ENCODE peak calls at places on chromosomes 3 and 15, in nine cellular contexts. D, S, P, O, U, I, C, Q and A are unnamed samples.

GRCh38 chr3:184771748-184772147 is 40.2 kb upstream of the VPS8 start:
- DNase-seq in D (no peak), S (no peak), P (no peak), O (no peak), U (no peak), I (no peak), C (no peak), Q (peak), A (no peak)

GRCh38 chr15:64279131-64279530 is 76.8 kb downstream of the CSNK1G1 start:
- DNase-seq in D (no peak), S (no peak), P (no peak), O (no peak), U (no peak), I (no peak), C (no peak), Q (no peak), A (no peak)

GRCh38 chr15:96887730-96888129 is 557.2 kb downstream of the NR2F2 start:
- DNase-seq in D (no peak), S (no peak), P (no peak), O (peak), U (no peak), I (no peak), C (no peak), Q (no peak), A (no peak)

GRCh38 chr3:115646027-115646690 is 22.8 kb downstream of the GAP43 start:
- DNase-seq in D (no peak), S (no peak), P (no peak), O (no peak), U (no peak), I (no peak), C (no peak), Q (no peak), A (no peak)

GRCh38 chr3:187211532-187212274 is 14.4 kb downstream of the RTP1 start:
- DNase-seq in D (no peak), S (no peak), P (peak), O (peak), U (no peak), I (no peak), C (no peak), Q (no peak), A (no peak)

GRCh38 chr3:119497824-119498187 is 541 bp upstream of the TIMMDC1 start:
- DNase-seq in D (no peak), S (peak), P (peak), O (peak), U (peak), I (no peak), C (peak), Q (no peak), A (no peak)

GRCh38 chr3:186255703-186256331 is 106.2 kb downstream of the DGKG start:
- DNase-seq in D (no peak), S (peak), P (no peak), O (no peak), U (no peak), I (peak), C (peak), Q (no peak), A (no peak)

GRCh38 chr15:68311464-68311835 is 33.9 kb downstream of the FEM1B start:
- DNase-seq in D (no peak), S (no peak), P (no peak), O (no peak), U (no peak), I (no peak), C (no peak), Q (no peak), A (no peak)

GRCh38 chr15:58627046-58627445 is 122.5 kb downstream of the ADAM10 start:
- DNase-seq in D (no peak), S (no peak), P (no peak), O (no peak), U (no peak), I (no peak), C (no peak), Q (no peak), A (no peak)

GRCh38 chr15:70491183-70491621 is 272.2 kb downstream of the UACA start:
- DNase-seq in D (no peak), S (no peak), P (peak), O (no peak), U (no peak), I (peak), C (no peak), Q (no peak), A (no peak)

GRCh38 chr3:167030059-167030458 is 350.0 kb downstream of the ZBBX start:
- DNase-seq in D (no peak), S (no peak), P (no peak), O (no peak), U (no peak), I (no peak), C (no peak), Q (no peak), A (peak)

GRCh38 chr3:174477491-174477890 is 381.6 kb upstream of the NAALADL2 start:
- DNase-seq in D (no peak), S (no peak), P (no peak), O (no peak), U (no peak), I (no peak), C (no peak), Q (no peak), A (no peak)
- TF ChIP-seq EZH2phosphoT487 in D (no peak), S (no peak), P (no peak), O (no peak), U (no peak), I (no peak), C (no peak), Q (no peak), A (no peak)

GRCh38 chr3:50156991-50157493 is 1.9 kb downstream of the SEMA3F start:
- DNase-seq in D (no peak), S (peak), P (peak), O (no peak), U (peak), I (no peak), C (peak), Q (no peak), A (no peak)
- H3K4me3 ChIP-seq in D (no peak), S (peak), P (peak), O (peak), U (peak), I (no peak), C (peak), Q (peak), A (no peak)

GRCh38 chr3:135314227-135314626 is 519.2 kb downstream of the EPHB1 start:
- DNase-seq in D (no peak), S (no peak), P (no peak), O (no peak), U (no peak), I (no peak), C (no peak), Q (no peak), A (no peak)

GRCh38 chr3:135310317-135310716 is 515.3 kb downstream of the EPHB1 start:
- DNase-seq in D (no peak), S (peak), P (no peak), O (peak), U (peak), I (no peak), C (no peak), Q (no peak), A (no peak)

DNA sequence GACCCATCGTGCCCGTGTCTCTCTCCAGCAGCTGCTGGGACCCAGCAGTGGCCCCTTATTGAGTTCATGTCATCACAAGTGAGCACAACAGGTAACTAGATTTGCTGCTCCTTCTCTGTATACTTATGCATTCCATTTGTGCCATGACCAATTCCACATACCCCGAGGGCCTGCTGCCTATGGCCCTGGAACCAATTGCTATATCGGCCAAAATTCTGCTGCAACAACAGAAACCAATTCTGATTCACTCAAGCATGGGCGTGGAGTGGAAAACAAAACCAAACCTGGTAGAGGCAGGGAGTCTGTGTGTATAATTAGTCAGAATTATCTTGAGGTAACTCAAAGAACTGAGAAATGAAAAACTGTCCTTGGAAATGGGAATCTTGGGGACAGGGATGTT is 516.6 kb downstream of the EPHB1 start:
- DNase-seq in D (no peak), S (no peak), P (no peak), O (peak), U (no peak), I (no peak), C (no peak), Q (no peak), A (no peak)
- TF ChIP-seq EZH2phosphoT487 in D (no peak), S (no peak), P (no peak), O (no peak), U (no peak), I (no peak), C (no peak), Q (no peak), A (no peak)

GRCh38 chr15:67033012-67033411 is 32.4 kb upstream of the SMAD3 start:
- DNase-seq in D (no peak), S (peak), P (no peak), O (no peak), U (no peak), I (no peak), C (no peak), Q (no peak), A (no peak)
- H3K4me3 ChIP-seq in D (no peak), S (peak), P (no peak), O (no peak), U (no peak), I (no peak), C (peak), Q (no peak), A (no peak)

GRCh38 chr3:39638286-39638685 is 170.8 kb downstream of the MOBP start:
- DNase-seq in D (no peak), S (no peak), P (no peak), O (no peak), U (no peak), I (no peak), C (no peak), Q (no peak), A (no peak)
- TF ChIP-seq EZH2phosphoT487 in D (no peak), S (no peak), P (no peak), O (no peak), U (no peak), I (no peak), C (no peak), Q (no peak), A (no peak)

GRCh38 chr15:101528108-101528916 is 38.8 kb upstream of the PCSK6 start:
- DNase-seq in D (no peak), S (no peak), P (peak), O (no peak), U (peak), I (no peak), C (no peak), Q (no peak), A (no peak)
- H3K4me3 ChIP-seq in D (no peak), S (no peak), P (no peak), O (no peak), U (no peak), I (no peak), C (no peak), Q (no peak), A (no peak)